ENCODE peak calls at places on chromosomes 3 and 15, in five cellular contexts. One of them, this sample, is unnamed.

GRCh38 chr3:170563712-170564423 is 22.0 kb downstream of the SLC7A14 start:
- DNase-seq in A172: peak
- DNase-seq in activated CD8-positive, alpha-beta memory T cell treated with anti-CD3 and anti-CD28 coated beads, Interleukin-2, amount 50 U/mL, for 48 hours: no peak
- DNase-seq in activated T-cell treated with anti-CD3 and anti-CD28 coated beads for 1 hour: no peak
- DNase-seq in mucosa of gallbladder: no peak
- DNase-seq in this sample: no peak

GRCh38 chr15:78995921-78996780 is 51.3 kb upstream of the CTSH start:
- DNase-seq in mucosa of gallbladder: no peak
- DNase-seq in activated CD8-positive, alpha-beta memory T cell treated with anti-CD3 and anti-CD28 coated beads, Interleukin-2, amount 50 U/mL, for 48 hours: no peak
- DNase-seq in activated T-cell treated with anti-CD3 and anti-CD28 coated beads for 1 hour: no peak
- DNase-seq in A172: no peak
- DNase-seq in this sample: no peak

GRCh38 chr15:63755162-63755561 is 78.6 kb downstream of the HERC1 start:
- DNase-seq in activated T-cell treated with anti-CD3 and anti-CD28 coated beads for 1 hour: no peak
- DNase-seq in A172: no peak
- DNase-seq in mucosa of gallbladder: no peak
- DNase-seq in activated CD8-positive, alpha-beta memory T cell treated with anti-CD3 and anti-CD28 coated beads, Interleukin-2, amount 50 U/mL, for 48 hours: no peak
- DNase-seq in this sample: no peak

GRCh38 chr3:164040991-164041390 is 1037.3 kb downstream of the SI start:
- DNase-seq in activated T-cell treated with anti-CD3 and anti-CD28 coated beads for 1 hour: no peak
- DNase-seq in A172: peak
- DNase-seq in activated CD8-positive, alpha-beta memory T cell treated with anti-CD3 and anti-CD28 coated beads, Interleukin-2, amount 50 U/mL, for 48 hours: no peak
- DNase-seq in mucosa of gallbladder: no peak
- DNase-seq in this sample: no peak

GRCh38 chr3:108219336-108219735 is 2.9 kb downstream of the IFT57 start:
- DNase-seq in activated T-cell treated with anti-CD3 and anti-CD28 coated beads for 1 hour: no peak
- DNase-seq in A172: no peak
- DNase-seq in activated CD8-positive, alpha-beta memory T cell treated with anti-CD3 and anti-CD28 coated beads, Interleukin-2, amount 50 U/mL, for 48 hours: no peak
- DNase-seq in mucosa of gallbladder: no peak
- DNase-seq in this sample: no peak

GRCh38 chr3:184795493-184796198 is 16.3 kb upstream of the VPS8 start:
- DNase-seq in mucosa of gallbladder: no peak
- DNase-seq in A172: no peak
- DNase-seq in activated T-cell treated with anti-CD3 and anti-CD28 coated beads for 1 hour: no peak
- DNase-seq in activated CD8-positive, alpha-beta memory T cell treated with anti-CD3 and anti-CD28 coated beads, Interleukin-2, amount 50 U/mL, for 48 hours: peak
- DNase-seq in this sample: no peak

GRCh38 chr3:35777563-35777962 is 138.2 kb downstream of the ARPP21 start:
- DNase-seq in activated CD8-positive, alpha-beta memory T cell treated with anti-CD3 and anti-CD28 coated beads, Interleukin-2, amount 50 U/mL, for 48 hours: no peak
- DNase-seq in mucosa of gallbladder: no peak
- DNase-seq in A172: no peak
- DNase-seq in activated T-cell treated with anti-CD3 and anti-CD28 coated beads for 1 hour: no peak
- DNase-seq in this sample: no peak

GRCh38 chr3:42682301-42683070 is 2.9 kb upstream of the KLHL40 start:
- DNase-seq in activated T-cell treated with anti-CD3 and anti-CD28 coated beads for 1 hour: no peak
- DNase-seq in activated CD8-positive, alpha-beta memory T cell treated with anti-CD3 and anti-CD28 coated beads, Interleukin-2, amount 50 U/mL, for 48 hours: no peak
- DNase-seq in A172: no peak
- DNase-seq in mucosa of gallbladder: no peak
- DNase-seq in this sample: no peak

GRCh38 chr3:101066776-101067175 is 73.6 kb upstream of the ABI3BP start:
- DNase-seq in mucosa of gallbladder: no peak
- DNase-seq in A172: peak
- DNase-seq in activated CD8-positive, alpha-beta memory T cell treated with anti-CD3 and anti-CD28 coated beads, Interleukin-2, amount 50 U/mL, for 48 hours: no peak
- DNase-seq in activated T-cell treated with anti-CD3 and anti-CD28 coated beads for 1 hour: no peak
- DNase-seq in this sample: no peak

GRCh38 chr15:90845201-90845949 is 23.0 kb upstream of the FURIN start:
- DNase-seq in activated CD8-positive, alpha-beta memory T cell treated with anti-CD3 and anti-CD28 coated beads, Interleukin-2, amount 50 U/mL, for 48 hours: no peak
- DNase-seq in mucosa of gallbladder: no peak
- DNase-seq in A172: peak
- DNase-seq in activated T-cell treated with anti-CD3 and anti-CD28 coated beads for 1 hour: no peak
- DNase-seq in this sample: no peak

GRCh38 chr15:100723323-100723801 is 121.0 kb downstream of the ASB7 start:
- DNase-seq in A172: peak
- DNase-seq in activated CD8-positive, alpha-beta memory T cell treated with anti-CD3 and anti-CD28 coated beads, Interleukin-2, amount 50 U/mL, for 48 hours: no peak
- DNase-seq in mucosa of gallbladder: no peak
- DNase-seq in activated T-cell treated with anti-CD3 and anti-CD28 coated beads for 1 hour: no peak
- DNase-seq in this sample: no peak

GRCh38 chr15:79035111-79035601 is 55.4 kb downstream of the RASGRF1 start:
- DNase-seq in A172: peak
- DNase-seq in activated T-cell treated with anti-CD3 and anti-CD28 coated beads for 1 hour: no peak
- DNase-seq in activated CD8-positive, alpha-beta memory T cell treated with anti-CD3 and anti-CD28 coated beads, Interleukin-2, amount 50 U/mL, for 48 hours: no peak
- DNase-seq in mucosa of gallbladder: no peak
- DNase-seq in this sample: no peak

GRCh38 chr15:60945196-60945595 is 283.9 kb downstream of the RORA start:
- DNase-seq in mucosa of gallbladder: peak
- DNase-seq in activated T-cell treated with anti-CD3 and anti-CD28 coated beads for 1 hour: no peak
- DNase-seq in A172: no peak
- DNase-seq in activated CD8-positive, alpha-beta memory T cell treated with anti-CD3 and anti-CD28 coated beads, Interleukin-2, amount 50 U/mL, for 48 hours: no peak
- DNase-seq in this sample: no peak

This sample was measured in vagina.